ENCODE peak calls at places on chromosome 16, in six cellular contexts. F is tibial artery; B is uterus; T is CD8-positive, alpha-beta T cell; I is neural progenitor cell; U is dorsolateral prefrontal cortex. H is an unnamed sample.

GRCh38 chr16:15578824-15579223 is 64.1 kb downstream of the MARF1 start:
- DNase-seq in F (no peak), B (no peak), T (no peak), I (no peak), U (no peak), H (no peak)

GRCh38 chr16:56532714-56533113 is 12.9 kb upstream of the BBS2 start:
- DNase-seq in F (no peak), B (no peak), T (no peak), I (no peak), U (no peak), H (no peak)

GRCh38 chr16:12340151-12340733 is 363.7 kb downstream of the SNX29 start:
- DNase-seq in F (peak; percentile 55), B (no peak), T (no peak), I (peak; percentile 64), U (no peak), H (no peak)

GRCh38 chr16:9557266-9557665 is 465.8 kb downstream of the HAPSTR1 start:
- DNase-seq in F (no peak), B (no peak), T (no peak), I (no peak), U (no peak), H (no peak)

GRCh38 chr16:74451951-74452758 is 30.9 kb upstream of the CLEC18B start:
- DNase-seq in F (no peak), B (no peak), T (no peak), I (no peak), U (no peak), H (no peak)

GRCh38 chr16:11053916-11054460 is 109.6 kb downstream of the CLEC16A start:
- DNase-seq in F (no peak), B (no peak), T (no peak), I (no peak), U (no peak), H (no peak)

GRCh38 chr16:66935319-66936011 is at the start of gene CES2:
- DNase-seq in F (peak; percentile 85), B (no peak), T (no peak), I (no peak), U (no peak), H (peak; percentile 89)

GRCh38 chr16:7025616-7026190 is 306.9 kb upstream of the RBFOX1 start:
- DNase-seq in F (no peak), B (peak; percentile 14), T (no peak), I (peak; percentile 91), U (peak; percentile 60), H (no peak)

GRCh38 chr16:24135624-24136296 is 120.4 kb upstream of the CACNG3 start:
- DNase-seq in F (no peak), B (no peak), T (no peak), I (peak; percentile 41), U (no peak), H (no peak)

GRCh38 chr16:1772362-1772907 is at the start of gene EME2:
- DNase-seq in F (no peak), B (no peak), T (no peak), I (peak; percentile 54), U (no peak), H (no peak)

GRCh38 chr16:50506543-50506937 is 41.7 kb upstream of the NKD1 start:
- DNase-seq in F (no peak), B (no peak), T (peak; percentile 34), I (no peak), U (no peak), H (no peak)

GRCh38 chr16:57802635-57803412 is 533 bp upstream of the KIFC3 start:
- DNase-seq in F (no peak), B (no peak), T (no peak), I (peak; percentile 46), U (peak; percentile 79), H (no peak)

GRCh38 chr16:3553138-3553923 is 23.9 kb downstream of the NLRC3 start:
- DNase-seq in F (no peak), B (no peak), T (no peak), I (peak; percentile 44), U (no peak), H (no peak)

GRCh38 chr16:17476414-17477259 is 5.9 kb upstream of the XYLT1 start:
- DNase-seq in F (no peak), B (peak; percentile 26), T (peak; percentile 73), I (peak; percentile 87), U (no peak), H (no peak)

GRCh38 chr16:88561485-88562369 is 8.5 kb upstream of the ZC3H18 start:
- DNase-seq in F (no peak), B (peak; percentile 45), T (peak; percentile 73), I (peak; percentile 73), U (no peak), H (no peak)

GRCh38 chr16:1188781-1189189 is 35.9 kb downstream of the CACNA1H start:
- DNase-seq in F (no peak), B (no peak), T (peak; percentile 66), I (peak; percentile 90), U (no peak), H (no peak)

GRCh38 chr16:12063004-12063395 is 86.5 kb downstream of the SNX29 start:
- DNase-seq in F (no peak), B (no peak), T (no peak), I (no peak), U (no peak), H (no peak)

GRCh38 chr16:56634715-56635440 is 2.4 kb downstream of the MT1M start:
- DNase-seq in F (no peak), B (no peak), T (no peak), I (peak; percentile 42), U (no peak), H (no peak)

GRCh38 chr16:53372942-53373871 is 61.1 kb upstream of the RBL2 start:
- DNase-seq in F (no peak), B (no peak), T (peak; percentile 88), I (no peak), U (no peak), H (no peak)
- H3K4me3 ChIP-seq in F (no peak overlapping the region), B (no peak overlapping the region), T (peak overlapping the region; percentile 84), I (no peak overlapping the region), U (peak overlapping the region; percentile 40), H (no peak overlapping the region)

GRCh38 chr16:52547834-52548215 is 882 bp upstream of the TOX3 start:
- DNase-seq in F (no peak), B (no peak), T (no peak), I (no peak), U (no peak), H (no peak)

GRCh38 chr16:52545544-52546262 is 1.2 kb downstream of the TOX3 start:
- DNase-seq in F (no peak), B (no peak), T (no peak), I (peak; percentile 54), U (no peak), H (no peak)

GRCh38 chr16:52546291-52546941 is 527 bp downstream of the TOX3 start:
- DNase-seq in F (no peak), B (no peak), T (no peak), I (peak; percentile 52), U (no peak), H (no peak)

GRCh38 chr16:52548261-52549010 is 1.5 kb upstream of the TOX3 start:
- DNase-seq in F (no peak), B (no peak), T (no peak), I (peak; percentile 53), U (no peak), H (no peak)

DNA sequence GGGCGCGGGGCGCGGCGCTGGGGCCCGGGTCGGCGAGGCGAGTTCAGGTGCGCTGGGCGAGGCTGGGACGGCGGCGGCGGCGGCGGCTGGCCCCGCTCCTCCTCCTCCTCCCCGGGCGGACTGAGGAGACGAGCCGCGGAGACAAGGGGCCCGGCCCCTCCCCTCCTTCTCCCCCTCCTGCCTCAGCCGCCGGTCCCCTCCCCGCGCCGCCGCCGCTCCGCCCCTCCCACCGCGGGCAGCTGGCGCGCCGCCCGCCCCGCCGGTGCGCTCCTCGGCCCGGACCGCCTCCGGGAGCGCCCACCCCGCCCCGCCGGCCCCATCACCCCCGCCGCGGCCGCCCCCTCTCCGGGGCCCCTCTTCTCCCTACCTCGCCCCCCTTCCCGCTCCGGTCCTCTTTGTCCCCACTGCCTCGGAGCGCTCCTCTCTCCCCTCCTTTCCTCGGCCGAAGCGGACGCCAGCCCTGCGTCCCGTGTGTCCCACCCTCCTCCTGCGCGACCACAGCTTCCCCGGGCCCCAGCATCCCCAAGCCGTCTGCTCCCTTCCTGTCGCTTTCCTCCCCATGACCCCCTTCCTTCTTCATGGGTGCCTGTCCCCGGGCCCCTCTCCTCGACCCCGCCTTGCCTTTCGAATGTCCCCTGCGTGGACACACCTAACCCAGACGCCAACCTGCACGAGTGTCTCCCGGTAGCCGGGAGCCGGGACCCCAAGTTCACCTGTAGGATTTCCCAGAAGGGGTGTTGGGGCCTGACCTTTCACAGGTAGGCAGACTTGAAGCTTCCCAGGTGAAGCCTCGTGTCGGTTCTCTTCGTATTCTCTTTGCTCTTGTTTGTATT is at the start of gene TOX3:
- DNase-seq in F (no peak), B (no peak), T (no peak), I (peak; percentile 92), U (no peak), H (no peak)
- H3K4me3 ChIP-seq in F (peak within 1 kb of the TSS; percentile 14), B (peak within 1 kb of the TSS; percentile 28), T (no peak within 1 kb of the TSS), I (peak within 1 kb of the TSS; percentile 86), U (peak within 1 kb of the TSS; percentile 68), H (peak within 1 kb of the TSS; percentile 68)

DNA sequence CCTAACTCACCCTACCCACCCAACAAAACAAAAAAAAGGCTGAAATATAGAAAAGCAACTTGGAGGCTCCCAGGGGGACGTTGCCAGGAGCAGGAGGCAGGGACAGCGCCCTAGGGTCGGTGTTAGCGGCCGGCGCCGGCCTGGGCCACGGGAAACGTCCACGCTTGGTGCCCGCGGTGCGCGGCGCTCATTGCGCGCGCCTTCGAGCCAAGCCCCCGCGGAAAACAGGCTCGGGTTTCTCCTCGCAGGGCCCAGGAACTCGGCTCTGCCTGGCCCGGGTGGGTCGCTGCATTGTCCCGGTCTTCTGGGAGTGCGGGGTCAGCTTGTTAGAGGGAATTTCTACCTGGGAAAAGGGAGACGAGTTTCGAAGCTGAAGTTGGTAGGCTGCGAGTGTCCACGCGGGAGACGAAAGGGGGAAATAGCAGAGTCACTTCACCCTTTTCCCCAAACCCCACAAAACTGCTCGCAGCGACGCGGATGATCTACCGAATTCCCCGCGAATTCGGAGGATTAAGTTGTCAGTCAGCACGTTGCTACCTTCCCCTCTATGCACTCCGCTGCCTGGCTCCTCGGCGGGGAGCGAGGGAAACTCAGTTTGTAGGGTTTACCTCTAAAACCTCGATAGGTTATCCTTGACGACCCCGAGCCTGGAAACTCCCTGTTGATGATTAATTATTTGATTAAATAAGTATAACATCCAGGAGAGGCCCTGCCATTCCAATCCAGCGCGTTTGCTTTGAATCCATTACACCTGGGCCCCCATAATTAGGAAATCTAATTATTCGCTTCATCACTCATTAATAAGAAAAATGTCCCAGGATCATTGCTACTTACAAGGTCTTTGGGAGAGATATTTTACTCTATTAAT is 751 bp upstream of the FOXC2 start:
- DNase-seq in F (peak; percentile 67), B (no peak), T (no peak), I (peak; percentile 76), U (no peak), H (no peak)
- H3K4me3 ChIP-seq in F (peak overlapping the region; percentile 86), B (no peak overlapping the region), T (no peak overlapping the region), I (peak overlapping the region; percentile 55), U (peak overlapping the region; percentile 58), H (peak overlapping the region; percentile 90)

GRCh38 chr16:46830902-46831647 is at the start of gene C16orf87:
- DNase-seq in F (peak; percentile 94), B (peak; percentile 89), T (peak; percentile 92), I (peak; percentile 97), U (peak; percentile 95), H (peak; percentile 92)

GRCh38 chr16:46828292-46828691 is 2.7 kb downstream of the C16orf87 start:
- DNase-seq in F (no peak), B (no peak), T (no peak), I (no peak), U (no peak), H (no peak)

GRCh38 chr16:46826618-46827017 is 4.4 kb downstream of the C16orf87 start:
- DNase-seq in F (no peak), B (no peak), T (no peak), I (no peak), U (no peak), H (no peak)

GRCh38 chr16:46830417-46830901 is 521 bp downstream of the C16orf87 start:
- DNase-seq in F (no peak), B (no peak), T (peak; percentile 65), I (peak; percentile 74), U (no peak), H (no peak)

GRCh38 chr16:46828943-46829342 is 2.0 kb downstream of the C16orf87 start:
- DNase-seq in F (no peak), B (no peak), T (no peak), I (no peak), U (no peak), H (no peak)
- H3K4me3 ChIP-seq in F (no peak overlapping the region), B (no peak overlapping the region), T (no peak overlapping the region), I (peak overlapping the region; percentile 89), U (peak overlapping the region; percentile 81), H (no peak overlapping the region)

H was measured in coronary artery.